ENCODE peak calls at places on chromosomes 12 and 14, in four cellular contexts. I, S, C and X are unnamed samples. For H3K4me1, the result is how much of the 10 kb centered on the place peaks cover.

GRCh38 chr12:77560714-77561113 is 270.0 kb upstream of the NAV3 start:
- DNase-seq in I (no peak), S (no peak), C (no peak), X (no peak)

GRCh38 chr12:1398673-1399072 is 195.7 kb downstream of the FBXL14 start:
- DNase-seq in C (peak), I (no peak), S (no peak), X (no peak)

GRCh38 chr14:102262894-102263462 is 42.0 kb downstream of the MOK start:
- DNase-seq in C (no peak), I (no peak), S (no peak), X (no peak)

GRCh38 chr12:6639151-6639773 is 3.5 kb upstream of the LPAR5 start:
- DNase-seq in I (no peak), C (no peak), S (no peak), X (no peak)

GRCh38 chr14:27528328-27528727 is 930.5 kb upstream of the NOVA1 start:
- DNase-seq in C (peak), I (no peak), S (no peak), X (no peak)

GRCh38 chr12:72273499-72273837 is 1.3 kb downstream of the TRHDE start:
- DNase-seq in S (no peak), I (no peak), C (no peak), X (no peak)

GRCh38 chr14:71348817-71349216 is 441.6 kb downstream of the PCNX1 start:
- DNase-seq in S (no peak), I (no peak), C (no peak), X (no peak)

GRCh38 chr14:86799244-86799647 is 1193.7 kb downstream of the GALC start:
- DNase-seq in I (peak), C (peak), S (no peak), X (no peak)

GRCh38 chr12:90253142-90253541 is 544.5 kb upstream of the ATP2B1 start:
- DNase-seq in I (no peak), C (no peak), S (no peak), X (no peak)

GRCh38 chr12:128994869-128995268 is 141.6 kb downstream of the GLT1D1 start:
- DNase-seq in C (no peak), I (no peak), S (no peak), X (no peak)

GRCh38 chr12:67689339-67689738 is 40.8 kb downstream of the DYRK2 start:
- DNase-seq in I (no peak), C (no peak), S (no peak), X (no peak)

GRCh38 chr14:66508846-66509621 is 1.1 kb downstream of the GPHN start:
- DNase-seq in C (peak), S (peak), I (peak), X (peak)

GRCh38 chr12:98422809-98423208 is 92.6 kb upstream of the TMPO start:
- DNase-seq in S (no peak), C (no peak), I (no peak), X (no peak)

GRCh38 chr14:104293231-104293841 is 154.9 kb downstream of the KIF26A start:
- DNase-seq in S (no peak), I (no peak), C (no peak), X (no peak)

GRCh38 chr14:87186745-87187144 is 806.2 kb downstream of the GALC start:
- DNase-seq in S (no peak), I (no peak), C (no peak), X (no peak)

GRCh38 chr12:44716681-44717080 is 159.4 kb downstream of the NELL2 start:
- DNase-seq in C (no peak), S (no peak), I (no peak), X (no peak)

GRCh38 chr12:131831021-131831571 is 2.9 kb downstream of the MMP17 start:
- DNase-seq in S (no peak), I (no peak), C (peak), X (no peak)

GRCh38 chr12:18521461-18521860 is 216.4 kb downstream of the PLCZ1 start:
- DNase-seq in S (no peak), C (no peak), I (no peak), X (no peak)

GRCh38 chr12:73506611-73507010 is 1031.0 kb upstream of the ATXN7L3B start:
- DNase-seq in C (no peak), S (no peak), I (no peak), X (no peak)

GRCh38 chr14:68137704-68138619 is 318.4 kb downstream of the RAD51B start:
- DNase-seq in C (peak), I (peak), S (no peak), X (no peak)

GRCh38 chr14:34711169-34711568 is 3.2 kb downstream of the CFL2 start:
- DNase-seq in I (peak), C (peak), S (no peak), X (no peak)

DNA sequence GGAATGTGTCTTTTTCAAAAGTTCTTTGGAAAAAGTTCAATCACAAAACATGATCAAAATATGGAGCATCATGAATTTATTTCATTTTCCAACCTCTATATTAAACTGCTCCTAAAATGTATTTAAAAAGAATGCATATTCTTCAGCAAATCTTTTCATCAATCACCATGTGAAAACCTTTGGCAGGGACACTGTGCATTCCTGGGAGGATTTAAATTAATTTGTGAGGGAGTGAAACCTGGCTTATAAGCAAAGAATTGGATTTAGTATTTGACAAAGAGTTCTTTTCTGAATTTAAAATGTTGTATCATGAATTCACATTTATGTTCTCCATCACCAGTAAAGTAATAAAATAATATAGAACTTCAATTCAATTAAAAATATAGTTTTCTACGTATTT is 38.2 kb downstream of the PAWR start:
- DNase-seq in S (no peak), I (no peak), C (no peak), X (no peak)
- H3K4me1 ChIP-seq in S (under half), I (under half), C (under half), X (under half)

GRCh38 chr12:4277856-4278581 is 4.5 kb downstream of the CCND2 start:
- DNase-seq in C (no peak), S (no peak), I (no peak), X (no peak)
- H3K27ac ChIP-seq in C (no peak), S (no peak), I (no peak), X (peak)

GRCh38 chr12:92505373-92506340 is 197.1 kb upstream of the PLEKHG7 start:
- DNase-seq in C (peak), I (peak), S (peak), X (peak)
- H3K4me3 ChIP-seq in C (peak), I (peak), S (peak), X (peak)

GRCh38 chr14:59317346-59317745 is 128.9 kb downstream of the DAAM1 start:
- DNase-seq in I (no peak), S (no peak), C (no peak), X (no peak)
- H3K4me1 ChIP-seq in I (under half), S (under half), C (under half), X (under half)

DNA sequence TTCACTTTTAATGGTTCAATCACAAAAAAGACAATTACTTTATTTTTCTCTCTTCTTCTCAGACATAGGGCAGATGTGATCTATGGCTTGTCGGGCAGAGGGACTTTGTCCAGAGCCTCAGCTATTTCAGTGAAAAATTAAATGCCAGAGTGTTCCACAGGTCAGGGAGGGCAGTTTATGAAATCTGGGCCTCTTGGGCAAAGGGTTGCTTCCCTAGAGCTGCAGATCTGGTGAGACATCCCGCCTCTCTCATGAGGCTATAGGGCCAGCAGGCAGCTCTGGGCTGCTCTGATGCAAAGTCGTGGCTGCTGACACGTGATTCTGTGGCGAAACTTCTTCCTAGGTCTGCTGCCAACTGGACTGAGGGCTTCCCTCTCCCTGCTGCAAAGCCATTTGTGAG is 6.0 kb downstream of the CLMN start:
- DNase-seq in C (peak), I (peak), S (no peak), X (no peak)
- H3K27ac ChIP-seq in C (peak), I (peak), S (no peak), X (no peak)

DNA sequence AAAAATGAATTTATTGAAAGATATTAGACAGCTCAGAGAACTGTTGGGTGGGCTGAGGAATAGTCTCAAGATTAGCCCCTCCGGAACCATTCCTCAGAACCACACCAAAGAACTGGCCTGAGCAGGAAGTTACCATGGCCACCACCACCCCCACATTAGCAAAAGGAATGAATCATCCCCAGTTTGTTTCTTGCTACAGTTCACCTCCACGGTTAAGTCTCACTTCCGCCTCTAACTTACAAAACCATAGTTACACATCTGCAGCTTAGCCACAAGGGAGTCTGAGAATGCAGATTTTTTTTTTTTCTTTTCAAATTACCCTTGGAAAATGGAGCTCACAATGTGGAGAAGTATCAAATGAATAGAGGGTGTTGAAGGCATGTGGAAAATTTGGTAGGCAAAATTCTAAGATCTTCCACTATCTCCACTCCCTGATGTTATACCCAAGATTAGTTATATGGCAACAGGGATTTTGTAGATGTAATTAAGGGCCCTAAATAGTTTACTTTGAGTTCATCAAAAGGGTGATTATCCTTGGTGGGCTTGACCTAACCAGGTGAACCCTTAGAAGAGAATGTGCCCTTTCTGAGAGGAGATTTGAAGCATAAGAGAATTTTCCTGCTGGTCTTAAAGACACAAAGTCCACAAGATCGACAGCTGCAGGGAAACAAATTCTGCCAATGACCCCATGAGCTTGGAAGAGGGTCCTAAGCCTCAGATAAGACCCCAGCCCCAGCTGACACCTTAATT is 129.8 kb upstream of the KRR1 start:
- DNase-seq in C (peak), S (peak), I (no peak), X (no peak)
- H3K4me3 ChIP-seq in C (no peak), S (no peak), I (no peak), X (no peak)

DNA sequence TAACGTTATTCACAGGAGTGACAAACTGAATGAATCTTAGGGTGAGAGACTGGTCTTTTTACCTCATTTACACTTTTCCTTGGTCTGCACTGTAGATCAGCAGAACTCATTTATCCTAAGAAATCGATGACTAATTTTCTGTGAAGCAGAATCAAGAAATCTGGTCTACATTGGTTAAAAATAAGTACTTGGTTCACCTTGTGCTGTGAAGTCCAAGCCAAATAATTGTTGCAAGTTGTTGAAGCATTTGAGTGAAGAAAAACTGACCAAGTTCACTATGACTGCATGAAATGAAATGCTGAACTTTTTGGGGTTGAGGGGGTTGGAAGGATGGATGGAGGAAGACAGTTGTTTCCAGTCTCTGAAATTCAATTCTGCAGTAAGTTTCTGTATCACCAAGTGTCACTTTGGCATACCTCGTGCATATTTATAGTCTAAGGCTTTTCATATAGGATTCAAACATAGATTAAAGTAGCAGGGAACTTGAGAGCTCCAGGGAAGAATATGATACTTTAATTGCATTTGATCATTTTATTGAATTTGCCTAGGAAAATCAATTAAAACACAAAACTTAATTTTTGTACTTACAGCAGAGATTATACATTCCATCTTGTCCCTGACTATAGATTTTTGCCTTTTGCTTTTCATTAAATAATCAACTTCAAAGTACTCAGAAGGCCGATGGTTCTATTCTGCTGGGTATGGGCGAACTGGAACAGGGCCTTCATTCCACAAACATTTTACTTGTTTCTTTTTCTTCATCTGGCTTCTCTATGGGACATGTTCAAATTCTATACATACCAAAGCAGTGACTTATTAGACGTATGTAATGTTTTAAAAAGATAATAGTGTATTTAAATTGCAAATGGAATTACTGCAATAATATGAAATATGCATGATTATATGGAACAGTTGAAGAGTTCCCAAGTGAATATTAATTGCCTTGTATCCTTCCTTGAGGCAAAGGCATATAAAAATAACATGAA is 75.2 kb downstream of the FAR2 start:
- DNase-seq in S (no peak), I (no peak), C (peak), X (no peak)
- H3K4me1 ChIP-seq in S (under half), I (under half), C (under half), X (under half)

GRCh38 chr14:63214417-63215196 is 10.4 kb downstream of the RHOJ start:
- DNase-seq in C (peak), S (no peak), I (no peak), X (no peak)
- H3K27ac ChIP-seq in C (no peak), S (no peak), I (peak), X (no peak)